ENCODE peak calls at places on chromosomes 11 and 22, in four cellular contexts. A, Q, S and G are unnamed samples.

GRCh38 chr22:32338757-32339156 is 18.9 kb upstream of the RFPL3 start:
- DNase-seq in A (no peak), Q (no peak), S (no peak), G (no peak)

GRCh38 chr11:20647976-20648565 is 21.3 kb upstream of the NELL1 start:
- DNase-seq in A (peak), Q (peak), S (peak), G (peak)

GRCh38 chr11:78397398-78397797 is 20.2 kb downstream of the GAB2 start:
- DNase-seq in A (no peak), Q (peak), S (no peak), G (no peak)

GRCh38 chr11:34468209-34468841 is 29.6 kb downstream of the CAT start:
- DNase-seq in A (peak), Q (no peak), S (peak), G (peak)

GRCh38 chr11:122720482-122720881 is 65.0 kb downstream of the UBASH3B start:
- DNase-seq in A (no peak), Q (no peak), S (no peak), G (no peak)

GRCh38 chr22:19831016-19831415 is 23.7 kb downstream of the GNB1L start:
- DNase-seq in A (no peak), Q (no peak), S (no peak), G (no peak)

GRCh38 chr11:78647266-78647915 is 72.7 kb upstream of the NARS2 start:
- DNase-seq in A (peak), Q (no peak), S (no peak), G (no peak)

GRCh38 chr22:45376703-45377102 is 36.7 kb downstream of the SMC1B start:
- DNase-seq in A (no peak), Q (no peak), S (no peak), G (no peak)

GRCh38 chr11:71936825-71937224 is 8.0 kb downstream of the RNF121 start:
- DNase-seq in A (no peak), Q (no peak), S (no peak), G (no peak)

GRCh38 chr11:61103851-61104423 is 1.6 kb downstream of the CD5 start:
- DNase-seq in A (no peak), Q (no peak), S (no peak), G (no peak)

GRCh38 chr22:46995501-46996360 is 233.3 kb downstream of the TBC1D22A start:
- DNase-seq in A (no peak), Q (no peak), S (no peak), G (no peak)

GRCh38 chr22:39003165-39003638 is 10.9 kb upstream of the APOBEC3C start:
- DNase-seq in A (peak), Q (peak), S (peak), G (peak)

GRCh38 chr22:39010946-39011625 is 3.0 kb upstream of the APOBEC3C start:
- DNase-seq in A (peak), Q (no peak), S (no peak), G (no peak)

GRCh38 chr22:39012525-39013516 is 1.2 kb upstream of the APOBEC3C start:
- DNase-seq in A (peak), Q (no peak), S (no peak), G (no peak)

DNA sequence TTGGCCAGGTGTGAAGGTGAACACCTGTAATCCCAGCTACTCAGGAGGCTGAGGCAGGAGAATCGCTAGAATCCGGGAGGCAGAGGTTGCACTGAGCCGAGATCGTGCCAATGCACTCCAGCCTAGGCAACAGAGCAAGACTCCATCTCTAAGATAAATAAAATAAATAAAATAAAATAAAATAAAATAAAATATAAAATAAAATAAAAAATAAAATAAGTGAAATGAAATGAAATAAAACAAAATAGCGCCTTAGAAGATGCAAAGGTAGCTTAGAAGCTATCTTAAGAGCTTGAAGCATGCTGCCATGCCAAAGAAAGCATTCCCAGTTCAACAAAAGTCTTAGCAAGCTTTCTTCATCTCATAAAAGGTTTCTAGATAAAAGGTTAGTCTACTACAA is 6.9 kb upstream of the APOBEC3C start:
- DNase-seq in A (no peak), Q (no peak), S (no peak), G (no peak)
- TF ChIP-seq ATF3 in A (no peak), Q (no peak), S (no peak), G (no peak)

GRCh38 chr22:25567305-25567704 is 2.8 kb downstream of the GRK3 start:
- DNase-seq in A (no peak), Q (no peak), S (no peak), G (no peak)

GRCh38 chr22:25564979-25565677 is 653 bp downstream of the GRK3 start:
- DNase-seq in A (peak), Q (no peak), S (no peak), G (peak)

GRCh38 chr22:25566812-25567211 is 2.3 kb downstream of the GRK3 start:
- DNase-seq in A (no peak), Q (no peak), S (no peak), G (no peak)

GRCh38 chr22:25564320-25564978 is at the start of gene GRK3:
- DNase-seq in A (peak), Q (no peak), S (no peak), G (peak)

GRCh38 chr22:25563757-25564319 is 637 bp upstream of the GRK3 start:
- DNase-seq in A (no peak), Q (no peak), S (peak), G (no peak)
- TF ChIP-seq ESRRA in A (no peak), Q (no peak), S (peak), G (no peak)

GRCh38 chr11:126716456-126717083 is 284.0 kb downstream of the KIRREL3 start:
- DNase-seq in A (peak), Q (no peak), S (peak), G (peak)
- TF ChIP-seq ATF3 in A (no peak), Q (no peak), S (no peak), G (no peak)

GRCh38 chr11:26841818-26842457 is 120.1 kb upstream of the SLC5A12 start:
- DNase-seq in A (no peak), Q (no peak), S (no peak), G (no peak)
- TF ChIP-seq ESRRA in A (no peak), Q (no peak), S (no peak), G (no peak)

GRCh38 chr22:50305393-50305657 is 2.1 kb downstream of the PLXNB2 start:
- DNase-seq in A (no peak), Q (no peak), S (no peak), G (no peak)
- TF ChIP-seq ATF3 in A (no peak), Q (no peak), S (no peak), G (no peak)

DNA sequence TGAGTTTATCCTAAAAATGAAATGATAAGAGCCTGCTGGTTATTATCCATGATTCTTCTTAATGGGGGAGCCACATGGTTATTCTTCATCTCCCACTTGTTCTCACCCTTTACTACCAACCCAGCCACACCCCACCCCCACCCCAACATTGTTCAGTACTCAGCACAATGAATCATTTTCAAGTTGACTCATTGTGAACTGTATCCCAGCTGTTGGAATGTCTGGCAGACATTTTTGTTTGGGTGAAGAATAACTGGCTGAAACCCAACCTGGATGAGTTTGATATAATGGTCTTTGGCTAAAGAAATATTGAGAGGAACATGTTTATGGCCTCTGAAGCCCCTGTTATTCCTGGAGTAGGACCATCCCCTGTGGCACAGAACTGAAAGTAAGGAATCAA is 136.2 kb downstream of the ELP4 start:
- DNase-seq in A (peak), Q (no peak), S (peak), G (no peak)
- TF ChIP-seq ESRRA in A (no peak), Q (no peak), S (no peak), G (no peak)

DNA sequence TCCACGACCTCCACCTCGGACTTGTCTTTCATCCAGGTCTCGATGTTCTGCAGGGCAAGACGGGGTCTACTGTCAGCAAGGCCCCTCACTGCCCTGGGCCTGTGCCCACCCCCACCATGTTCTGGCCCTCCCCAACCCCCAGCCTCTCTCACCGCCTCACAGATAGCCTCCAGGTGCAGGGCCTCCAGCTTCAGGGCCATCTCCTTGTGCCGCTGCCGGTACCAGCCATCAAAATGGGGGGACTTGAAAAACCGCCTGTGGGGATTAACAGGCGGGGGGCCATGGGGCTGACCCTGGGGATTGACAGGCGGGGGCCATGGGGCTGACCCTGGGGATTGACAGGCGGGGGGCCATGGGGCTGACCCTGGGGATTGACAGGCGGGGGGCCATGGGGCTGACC is 4.9 kb upstream of the PLXNB2 start:
- DNase-seq in A (no peak), Q (no peak), S (no peak), G (no peak)
- TF ChIP-seq ATF3 in A (no peak), Q (no peak), S (no peak), G (no peak)